ENCODE peak calls at places on chromosomes 6 and 20, in four cellular contexts. U is mesenchymal stem cell, Z is heart left ventricle, F is adrenal gland. I is an unnamed sample. For H3K36me3 and H3K9me3, the result is how much of the 10 kb centered on the place peaks cover.

GRCh38 chr6:12014027-12014872 is 2.1 kb downstream of the HIVEP1 start:
- DNase-seq in Z (no peak), F (peak), U (peak), I (peak)

GRCh38 chr6:2245954-2246863 is 804 bp upstream of the GMDS start:
- DNase-seq in F (peak), U (peak), Z (peak), I (peak)

GRCh38 chr20:22768779-22769178 is 184.4 kb upstream of the FOXA2 start:
- DNase-seq in F (no peak), Z (no peak), U (no peak), I (peak)

GRCh38 chr6:52840763-52841585 is at the start of gene GSTA5:
- DNase-seq in U (no peak), Z (no peak), F (peak), I (no peak)

GRCh38 chr20:19451591-19452295 is 239.3 kb downstream of the SLC24A3 start:
- DNase-seq in U (peak), F (no peak), Z (no peak), I (no peak)

GRCh38 chr20:59571591-59572314 is 32.6 kb upstream of the PHACTR3 start:
- DNase-seq in Z (peak), U (no peak), F (peak), I (peak)

GRCh38 chr20:19924255-19924654 is 92.9 kb upstream of the NAA20 start:
- DNase-seq in F (no peak), Z (no peak), U (no peak), I (no peak)

GRCh38 chr6:130026859-130027258 is 8.5 kb downstream of the L3MBTL3 start:
- DNase-seq in U (no peak), F (no peak), Z (no peak), I (no peak)

GRCh38 chr6:102488729-102489128 is 1095.2 kb downstream of the GRIK2 start:
- DNase-seq in Z (no peak), F (no peak), U (peak), I (peak)

GRCh38 chr20:41028359-41029149 is at the start of gene TOP1:
- DNase-seq in F (peak), Z (peak), U (peak), I (peak)

GRCh38 chr6:83199865-83200230 is 6.7 kb downstream of the RWDD2A start:
- DNase-seq in U (peak), Z (no peak), F (peak), I (peak)

GRCh38 chr20:10216146-10216741 is 2.4 kb upstream of the SNAP25 start:
- DNase-seq in F (no peak), Z (no peak), U (peak), I (no peak)
- H3K4me3 ChIP-seq in F (no peak), Z (no peak), U (no peak), I (no peak)

DNA sequence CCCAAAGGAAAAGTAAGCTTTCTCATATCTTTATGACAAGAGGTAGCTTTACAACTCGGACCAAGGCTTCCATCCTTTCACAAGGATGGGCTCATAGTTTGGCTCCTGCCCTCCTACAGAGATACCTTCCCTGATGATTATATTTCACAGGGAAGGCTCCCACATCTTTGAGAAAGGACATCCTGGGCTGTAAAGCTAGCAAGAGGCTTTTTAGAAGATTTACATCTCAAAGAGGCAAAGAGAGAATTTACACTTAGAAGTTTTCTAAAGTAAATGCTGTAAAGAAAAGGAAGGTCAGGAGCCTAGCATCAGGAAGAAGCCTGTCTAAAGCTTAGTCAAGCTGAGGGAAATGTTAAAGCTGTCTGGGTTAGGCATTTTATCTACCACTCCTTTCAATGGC is 350.4 kb upstream of the IMPG1 start:
- DNase-seq in U (no peak), Z (no peak), F (no peak), I (no peak)
- H3K36me3 ChIP-seq in U (under half), Z (under half), F (under half), I (under half)

GRCh38 chr6:169862464-169863148 is 111.2 kb downstream of the ERMARD start:
- DNase-seq in Z (no peak), F (no peak), U (no peak), I (no peak)
- H3K9me3 ChIP-seq in Z (under half), F (under half), U (under half), I (under half)

DNA sequence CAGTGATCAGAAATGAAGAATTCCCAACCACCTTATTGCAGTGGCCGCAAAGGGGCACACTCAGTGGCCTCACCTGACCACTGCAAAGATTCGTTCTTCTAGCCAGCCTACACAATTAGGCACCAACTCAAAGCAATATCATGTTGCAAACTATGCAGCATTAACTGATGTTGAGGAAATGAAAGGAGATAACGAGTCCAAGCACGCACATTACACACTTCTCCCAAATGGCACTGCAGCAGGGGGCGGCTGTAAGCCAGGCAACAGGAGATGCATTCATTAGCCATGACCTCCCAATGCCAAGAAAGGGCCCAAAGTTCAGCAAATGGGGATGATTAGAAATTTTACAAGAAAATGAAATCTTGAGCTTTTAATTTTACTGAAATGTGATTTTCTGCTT is 39.3 kb downstream of the ATXN1 start:
- DNase-seq in F (no peak), U (no peak), Z (no peak), I (no peak)
- H3K4me3 ChIP-seq in F (no peak), U (no peak), Z (no peak), I (no peak)

GRCh38 chr6:46306429-46306828 is 135.6 kb upstream of the ENPP5 start:
- DNase-seq in Z (no peak), F (no peak), U (no peak), I (no peak)

GRCh38 chr6:46305833-46306232 is 135.1 kb upstream of the ENPP5 start:
- DNase-seq in U (no peak), Z (no peak), F (no peak), I (no peak)

GRCh38 chr6:46299253-46299652 is 128.5 kb upstream of the ENPP5 start:
- DNase-seq in Z (no peak), U (no peak), F (no peak), I (no peak)

GRCh38 chr6:46302816-46303215 is 132.0 kb upstream of the ENPP5 start:
- DNase-seq in U (no peak), Z (no peak), F (no peak), I (no peak)

GRCh38 chr6:46302176-46302575 is 131.4 kb upstream of the ENPP5 start:
- DNase-seq in U (no peak), F (no peak), Z (no peak), I (no peak)
- H3K36me3 ChIP-seq in U (under half), F (under half), Z (under half), I (under half)

I was measured in MG63.